ENCODE peak calls at places on chromosomes 12 and 14, in four cellular contexts. Z, O, X and P are unnamed samples.

GRCh38 chr12:108352591-108352990 is 13.5 kb upstream of the CMKLR1 start:
- DNase-seq in Z (no peak), O (no peak), X (no peak), P (no peak)

GRCh38 chr12:46926536-46926935 is 100.7 kb upstream of the SLC38A4 start:
- DNase-seq in Z (no peak), O (no peak), X (no peak), P (no peak)

GRCh38 chr12:106953352-106954260 is 2.1 kb upstream of the TMEM263 start:
- DNase-seq in Z (no peak), O (no peak), X (no peak), P (no peak)

GRCh38 chr12:25716842-25717241 is 163.8 kb upstream of the LMNTD1 start:
- DNase-seq in Z (no peak), O (no peak), X (peak), P (no peak)

GRCh38 chr14:23361763-23362162 is 3.2 kb downstream of the EFS start:
- DNase-seq in Z (no peak), O (no peak), X (no peak), P (no peak)

GRCh38 chr14:63759454-63759853 is 31.6 kb upstream of the SGPP1 start:
- DNase-seq in Z (no peak), O (peak), X (peak), P (no peak)

GRCh38 chr14:104968541-104969401 is 9.4 kb downstream of the AHNAK2 start:
- DNase-seq in Z (no peak), O (peak), X (peak), P (no peak)

GRCh38 chr12:107373238-107373809 is 280.0 kb upstream of the CRY1 start:
- DNase-seq in Z (no peak), O (no peak), X (no peak), P (no peak)

GRCh38 chr14:82125963-82126362 is 592.3 kb upstream of the SEL1L start:
- DNase-seq in Z (no peak), O (no peak), X (no peak), P (no peak)